ENCODE peak calls at places on chromosome 14, in four cellular contexts. E is activated CD8-positive, alpha-beta memory T cell treated with anti-CD3 and anti-CD28 coated beads for 48 hours; J is NCI-H1105 treated with DMSO at 0.1 percent for 48 hours; O is AG04450. W is an unnamed sample.

GRCh38 chr14:53147893-53148292 is 5.2 kb downstream of the DDHD1 start:
- DNase-seq in E (no peak), J (no peak), O (no peak), W (no peak)

GRCh38 chr14:81221579-81222102 is 882 bp upstream of the GTF2A1 start:
- DNase-seq in J (no peak), O (no peak), E (no peak), W (peak)

GRCh38 chr14:51564986-51565604 is 86.6 kb upstream of the FRMD6 start:
- DNase-seq in E (no peak), J (no peak), O (no peak), W (peak)

GRCh38 chr14:103308717-103309616 is 25.1 kb upstream of the EIF5 start:
- DNase-seq in E (no peak), O (no peak), J (no peak), W (no peak)

GRCh38 chr14:24145700-24146621 is at the start of gene PSME2:
- DNase-seq in E (no peak), O (peak), J (peak), W (no peak)

GRCh38 chr14:65915125-65915524 is 502.6 kb downstream of the FUT8 start:
- DNase-seq in J (no peak), O (no peak), E (no peak), W (no peak)

GRCh38 chr14:89415139-89415538 is 1.9 kb downstream of the FOXN3 start:
- DNase-seq in E (no peak), O (no peak), J (no peak), W (no peak)

GRCh38 chr14:38838049-38838978 is 264.7 kb downstream of the SEC23A start:
- DNase-seq in E (no peak), J (no peak), O (no peak), W (no peak)

GRCh38 chr14:106070242-106070641 is 543.9 kb downstream of the TMEM121 start:
- DNase-seq in O (no peak), J (no peak), E (no peak), W (no peak)

GRCh38 chr14:68337279-68337678 is 455.6 kb downstream of the ZFP36L1 start:
- DNase-seq in E (no peak), J (no peak), O (no peak), W (no peak)